ENCODE peak calls at places on chromosomes 5 and 9, in six cellular contexts. C, L, O, G, J and N are unnamed samples.

GRCh38 chr5:141084487-141084989 is 9.9 kb upstream of the PCDHB2 start:
- DNase-seq in O (no peak), J (no peak), C (peak; percentile 14), G (peak; percentile 2), L (peak; percentile 37), N (peak; percentile 52)

GRCh38 chr9:131098391-131099087 is 2.2 kb downstream of the AIF1L start:
- DNase-seq in G (no peak), C (no peak), L (no peak), O (no peak), J (no peak), N (no peak)

GRCh38 chr9:97853844-97854695 is 1.0 kb downstream of the FOXE1 start:
- DNase-seq in J (no peak), G (peak; percentile 47), L (no peak), C (no peak), O (no peak), N (peak; percentile 75)

GRCh38 chr5:142922223-142922952 is 152.2 kb downstream of the ARHGAP26 start:
- DNase-seq in O (no peak), J (peak; percentile 16), L (no peak), C (no peak), G (no peak), N (peak; percentile 56)

GRCh38 chr5:135437796-135438560 is 9.2 kb downstream of the DCANP1 start:
- DNase-seq in J (peak; percentile 19), C (peak; percentile 78), L (peak; percentile 71), G (no peak), O (peak; percentile 94), N (peak; percentile 55)

GRCh38 chr5:148011407-148012124 is 52.2 kb upstream of the SPINK5 start:
- DNase-seq in J (no peak), C (peak; percentile 7), G (no peak), L (no peak), O (no peak), N (no peak)

GRCh38 chr9:128143409-128144238 is 5.6 kb upstream of the LCN2 start:
- DNase-seq in L (no peak), O (no peak), J (no peak), C (no peak), G (no peak), N (no peak)

GRCh38 chr5:142322747-142323479 is 1.9 kb downstream of the SPRY4 start:
- DNase-seq in C (no peak), J (no peak), L (no peak), G (no peak), O (no peak), N (no peak)

GRCh38 chr5:94993501-94993900 is 291.4 kb downstream of the MCTP1 start:
- DNase-seq in L (no peak), O (no peak), J (no peak), C (no peak), G (no peak), N (no peak)

GRCh38 chr5:103441523-103441922 is 121.1 kb downstream of the NUDT12 start:
- DNase-seq in L (no peak), O (no peak), J (no peak), C (no peak), G (no peak), N (no peak)

GRCh38 chr5:143619038-143619437 is 192.9 kb upstream of the HMHB1 start:
- DNase-seq in L (no peak), G (no peak), J (no peak), O (no peak), C (no peak), N (no peak)